ENCODE peak calls at places on chromosome 17, in seven cellular contexts. U is neural progenitor cell, N is brain microvascular endothelial cell, O is mucosa of descending colon, R is fibroblast of pulmonary artery, H is glutamatergic neuron, C is body of pancreas. Q is an unnamed sample.
A peak's percentile ranks its signal among the peaks of the same experiment; 100 is the strongest.

GRCh38 chr17:13943859-13944258 is 125.4 kb upstream of the COX10 start:
- DNase-seq in U (no peak), N (no peak), O (no peak), R (no peak), H (no peak), C (no peak), Q (no peak)

GRCh38 chr17:76961869-76962268 is 93.7 kb downstream of the MGAT5B start:
- DNase-seq in U (no peak), N (no peak), O (no peak), R (no peak), H (no peak), C (no peak), Q (no peak)

GRCh38 chr17:75876190-75876937 is 2.0 kb downstream of the TRIM47 start:
- DNase-seq in U (peak; percentile 71), N (no peak), O (peak; percentile 87), R (no peak), H (peak; percentile 48), C (peak; percentile 70), Q (peak; percentile 67)

GRCh38 chr17:79659376-79659775 is 48.5 kb upstream of the RBFOX3 start:
- DNase-seq in U (no peak), N (no peak), O (no peak), R (no peak), H (no peak), C (no peak), Q (no peak)

GRCh38 chr17:48440660-48441059 is 10.6 kb upstream of the SKAP1 start:
- DNase-seq in U (no peak), N (no peak), O (no peak), R (no peak), H (no peak), C (no peak), Q (no peak)

GRCh38 chr17:44053130-44053872 is 13.2 kb downstream of the LSM12 start:
- DNase-seq in U (no peak), N (no peak), O (no peak), R (no peak), H (no peak), C (peak; percentile 45), Q (no peak)

GRCh38 chr17:59510611-59511010 is 54.8 kb upstream of the DHX40 start:
- DNase-seq in U (no peak), N (no peak), O (no peak), R (no peak), H (no peak), C (no peak), Q (no peak)

GRCh38 chr17:63702223-63702577 is 2.3 kb upstream of the LIMD2 start:
- DNase-seq in U (no peak), N (no peak), O (peak; percentile 53), R (no peak), H (no peak), C (no peak), Q (no peak)

GRCh38 chr17:18129041-18129502 is 20.5 kb downstream of the MYO15A start:
- DNase-seq in U (no peak), N (peak; percentile 19), O (no peak), R (peak; percentile 53), H (no peak), C (no peak), Q (peak; percentile 28)
- TF ChIP-seq CTCF in U (no peak), N (no peak), O (no peak), R (no peak), H (no peak), C (no peak), Q (no peak)

DNA sequence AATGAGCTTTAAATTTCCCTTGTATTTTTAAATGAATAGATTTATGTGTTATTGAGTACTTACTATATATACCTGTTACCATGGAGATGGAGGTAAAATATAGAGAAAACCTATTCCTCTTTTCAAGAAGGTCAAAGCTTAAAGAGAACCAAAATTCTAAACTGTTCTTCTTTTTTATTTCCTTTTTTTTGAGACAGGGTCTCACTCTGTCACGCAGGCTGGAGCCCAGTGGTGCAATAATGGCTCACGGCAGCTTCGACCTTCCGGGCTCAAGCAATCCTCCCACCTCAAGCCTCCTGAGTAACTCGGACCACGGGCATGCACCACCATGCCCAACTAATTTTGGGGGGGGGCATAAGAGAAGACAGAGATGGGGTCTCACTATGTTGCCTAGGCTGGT is 25.0 kb upstream of the TMEM97 start:
- DNase-seq in U (no peak), N (no peak), O (no peak), R (no peak), H (no peak), C (no peak), Q (no peak)
- TF ChIP-seq CTCF in U (no peak), N (no peak), O (no peak), R (no peak), H (no peak), C (no peak), Q (no peak)

DNA sequence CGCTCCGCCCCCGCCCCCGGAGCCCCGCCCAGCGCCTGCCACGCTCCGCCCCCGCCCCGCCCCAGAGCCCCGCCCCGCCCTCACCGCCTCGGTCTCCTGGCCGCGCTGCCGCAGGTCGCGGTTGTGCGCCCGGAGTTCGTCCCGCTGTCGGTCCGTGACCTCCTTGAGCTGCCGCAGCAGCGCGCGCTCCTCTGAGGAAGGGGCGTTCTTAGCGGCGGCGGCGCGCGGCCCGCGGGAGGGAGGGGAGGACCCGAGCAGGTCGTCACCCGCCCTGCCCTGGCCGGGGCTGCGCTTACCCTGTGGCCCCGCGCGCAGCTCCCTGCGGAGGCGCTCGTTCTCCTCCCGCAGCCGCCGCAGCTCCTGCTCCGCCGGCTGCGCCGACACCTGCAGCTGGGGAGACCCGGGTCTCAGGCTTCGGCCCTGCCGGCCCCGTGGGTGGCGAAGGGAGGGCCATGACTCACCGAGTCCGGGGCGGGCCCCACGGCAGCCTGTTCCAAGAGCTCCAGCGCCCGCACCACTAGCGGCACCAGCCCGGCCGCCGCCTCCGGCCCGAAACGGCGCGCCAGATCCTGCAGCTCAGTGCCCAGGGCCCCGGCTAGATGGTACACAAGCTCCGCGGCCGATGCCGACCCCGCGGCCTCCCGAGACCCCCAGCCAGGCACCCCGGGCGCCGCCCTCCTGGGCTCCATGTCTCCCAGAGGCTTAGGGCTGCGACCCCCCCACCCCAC is 386 bp downstream of the RILP start:
- DNase-seq in U (peak; percentile 96), N (peak; percentile 83), O (peak; percentile 85), R (peak; percentile 87), H (peak; percentile 76), C (peak; percentile 86), Q (peak; percentile 75)
- TF ChIP-seq CTCF in U (no peak), N (no peak), O (no peak), R (no peak), H (no peak), C (no peak), Q (peak; percentile 18)

GRCh38 chr17:15649861-15650391 is 30.4 kb upstream of the FBXW10B start:
- DNase-seq in U (no peak), N (peak; percentile 24), O (peak; percentile 73), R (peak; percentile 49), H (no peak), C (peak; percentile 24), Q (no peak)

GRCh38 chr17:15651583-15652110 is 32.1 kb upstream of the FBXW10B start:
- DNase-seq in U (peak; percentile 75), N (peak; percentile 99), O (peak; percentile 94), R (peak; percentile 98), H (peak; percentile 51), C (peak; percentile 71), Q (peak; percentile 97)

GRCh38 chr17:15652960-15653359 is 31.2 kb downstream of the TRIM16 start:
- DNase-seq in U (no peak), N (no peak), O (no peak), R (no peak), H (no peak), C (no peak), Q (no peak)

GRCh38 chr17:15648384-15648783 is 28.9 kb upstream of the FBXW10B start:
- DNase-seq in U (no peak), N (no peak), O (no peak), R (no peak), H (no peak), C (no peak), Q (no peak)

GRCh38 chr17:15651001-15651582 is 31.6 kb upstream of the FBXW10B start:
- DNase-seq in U (no peak), N (no peak), O (peak; percentile 58), R (no peak), H (peak; percentile 19), C (no peak), Q (no peak)
- TF ChIP-seq CTCF in U (no peak), N (no peak), O (no peak), R (no peak), H (no peak), C (no peak), Q (no peak)

DNA sequence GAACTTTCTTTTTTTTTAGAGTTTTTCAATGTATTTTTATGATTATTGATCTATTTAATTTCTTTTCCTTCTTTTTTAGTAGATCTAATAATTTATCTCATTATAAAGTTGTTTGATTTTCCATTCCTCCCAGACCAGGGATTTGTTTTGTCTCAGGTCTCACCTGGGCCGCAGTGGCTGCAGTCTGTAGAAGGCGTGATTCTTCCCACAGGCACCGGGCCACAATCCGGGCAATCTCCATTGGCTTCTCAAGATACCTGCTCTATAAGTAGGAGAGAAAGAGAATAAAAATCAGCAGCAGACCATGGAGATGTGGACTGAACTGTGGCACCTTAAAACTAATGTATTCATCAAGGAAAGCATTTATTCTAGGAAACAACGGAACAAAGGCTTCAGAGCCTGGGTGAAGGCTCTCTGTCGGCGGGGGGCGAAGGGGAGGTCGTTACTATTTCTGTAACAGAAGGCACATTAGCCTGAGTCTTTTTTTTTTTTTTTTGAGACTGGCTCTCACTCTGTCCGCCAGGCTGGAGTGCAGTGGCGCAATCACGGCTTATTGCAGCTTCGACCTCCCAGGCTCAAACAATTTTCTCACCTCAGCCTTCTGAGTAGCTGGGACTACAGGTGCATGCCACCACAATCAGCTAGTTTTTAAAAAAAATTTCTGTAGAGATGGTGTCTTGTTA is 42.7 kb downstream of the STAT3 start:
- DNase-seq in U (peak; percentile 77), N (no peak), O (no peak), R (no peak), H (no peak), C (peak; percentile 54), Q (no peak)
- TF ChIP-seq CTCF in U (no peak), N (no peak), O (no peak), R (no peak), H (no peak), C (no peak), Q (no peak)

DNA sequence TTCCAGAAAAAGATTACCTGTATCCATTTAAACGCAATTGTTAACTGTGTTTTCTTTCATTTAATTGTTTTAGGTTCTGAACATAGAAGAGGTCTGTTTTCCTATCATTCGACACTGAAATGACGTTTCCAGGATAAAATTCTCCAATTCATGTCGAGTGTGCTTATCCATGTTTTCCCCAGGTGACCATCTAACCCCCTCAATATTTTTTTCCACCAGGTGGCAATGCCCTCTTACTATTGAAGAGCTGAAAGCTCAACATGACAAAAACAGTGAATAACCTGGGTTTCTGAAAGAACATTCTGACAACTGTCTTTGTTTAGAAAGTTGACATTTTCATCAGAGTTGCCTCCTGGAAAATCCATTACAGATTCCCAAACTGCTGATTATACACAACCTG is 948.7 kb downstream of the KCNJ2 start:
- DNase-seq in U (peak; percentile 47), N (no peak), O (no peak), R (no peak), H (no peak), C (peak; percentile 44), Q (peak; percentile 30)
- TF ChIP-seq CTCF in U (peak; percentile 55), N (peak; percentile 33), O (no peak), R (peak; percentile 2), H (no peak), C (peak; percentile 83), Q (peak; percentile 83)

DNA sequence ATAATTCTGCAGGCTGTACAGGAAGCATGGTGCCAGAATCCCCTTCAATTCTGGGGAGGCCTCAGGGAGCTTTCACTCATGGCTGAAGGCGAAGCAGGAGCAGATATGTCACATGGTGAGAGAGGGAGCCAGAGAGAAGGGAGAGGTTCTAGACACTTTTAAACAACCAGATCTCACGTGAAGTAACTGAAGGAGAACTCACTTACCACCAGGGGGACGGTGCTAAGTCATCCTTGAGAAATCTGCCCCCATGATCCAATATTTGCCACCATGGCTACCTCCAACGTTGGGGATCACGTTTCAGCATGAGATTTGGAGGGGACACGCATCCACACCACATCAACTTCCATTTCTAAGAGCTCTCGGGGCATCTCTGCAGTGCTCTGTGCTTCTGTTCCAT is 37.4 kb upstream of the GNA13 start:
- DNase-seq in U (no peak), N (no peak), O (no peak), R (no peak), H (no peak), C (no peak), Q (no peak)
- TF ChIP-seq CTCF in U (no peak), N (peak; percentile 50), O (no peak), R (peak; percentile 25), H (peak; percentile 39), C (no peak), Q (peak; percentile 24)